ENCODE peak calls at places on chromosome 3, in ten cellular contexts. One of them, this sample, is unnamed.

GRCh38 chr3:64873400-64873799 is 185.6 kb upstream of the ADAMTS9 start:
- DNase-seq in COR-L47: no peak
- DNase-seq in GM10248: no peak
- DNase-seq in heart left ventricle: no peak
- DNase-seq in activated naive CD8-positive, alpha-beta T cell treated with anti-CD3 and anti-CD28 coated beads for 36 hours: no peak
- DNase-seq in small intestine: no peak
- DNase-seq in NCI-H2081: no peak
- DNase-seq in sigmoid colon: no peak
- DNase-seq in HCEC 1CT: no peak
- DNase-seq in CD8-positive, alpha-beta memory T cell: no peak
- DNase-seq in this sample: no peak

GRCh38 chr3:111538687-111539086 is 3.3 kb upstream of the CD96 start:
- DNase-seq in COR-L47: no peak
- DNase-seq in GM10248: no peak
- DNase-seq in heart left ventricle: no peak
- DNase-seq in activated naive CD8-positive, alpha-beta T cell treated with anti-CD3 and anti-CD28 coated beads for 36 hours: no peak
- DNase-seq in small intestine: no peak
- DNase-seq in NCI-H2081: no peak
- DNase-seq in sigmoid colon: no peak
- DNase-seq in HCEC 1CT: peak
- DNase-seq in CD8-positive, alpha-beta memory T cell: peak
- DNase-seq in this sample: no peak

GRCh38 chr3:133956982-133957381 is 61.3 kb upstream of the RAB6B start:
- DNase-seq in COR-L47: no peak
- DNase-seq in GM10248: no peak
- DNase-seq in heart left ventricle: no peak
- DNase-seq in activated naive CD8-positive, alpha-beta T cell treated with anti-CD3 and anti-CD28 coated beads for 36 hours: no peak
- DNase-seq in small intestine: no peak
- DNase-seq in NCI-H2081: no peak
- DNase-seq in sigmoid colon: no peak
- DNase-seq in HCEC 1CT: no peak
- DNase-seq in CD8-positive, alpha-beta memory T cell: no peak
- DNase-seq in this sample: no peak

GRCh38 chr3:48199117-48199516 is 10.9 kb upstream of the CDC25A start:
- DNase-seq in COR-L47: no peak
- DNase-seq in GM10248: no peak
- DNase-seq in heart left ventricle: no peak
- DNase-seq in activated naive CD8-positive, alpha-beta T cell treated with anti-CD3 and anti-CD28 coated beads for 36 hours: no peak
- DNase-seq in small intestine: no peak
- DNase-seq in NCI-H2081: no peak
- DNase-seq in sigmoid colon: no peak
- DNase-seq in HCEC 1CT: no peak
- DNase-seq in CD8-positive, alpha-beta memory T cell: no peak
- DNase-seq in this sample: no peak

GRCh38 chr3:54822206-54822605 is 105.7 kb downstream of the LRTM1 start:
- DNase-seq in COR-L47: peak
- DNase-seq in GM10248: no peak
- DNase-seq in heart left ventricle: no peak
- DNase-seq in activated naive CD8-positive, alpha-beta T cell treated with anti-CD3 and anti-CD28 coated beads for 36 hours: no peak
- DNase-seq in small intestine: peak
- DNase-seq in NCI-H2081: no peak
- DNase-seq in sigmoid colon: no peak
- DNase-seq in HCEC 1CT: no peak
- DNase-seq in CD8-positive, alpha-beta memory T cell: no peak
- DNase-seq in this sample: no peak

GRCh38 chr3:110027446-110027845 is 690.1 kb upstream of the DPPA4 start:
- DNase-seq in COR-L47: no peak
- DNase-seq in GM10248: no peak
- DNase-seq in heart left ventricle: no peak
- DNase-seq in activated naive CD8-positive, alpha-beta T cell treated with anti-CD3 and anti-CD28 coated beads for 36 hours: no peak
- DNase-seq in small intestine: peak
- DNase-seq in NCI-H2081: no peak
- DNase-seq in sigmoid colon: no peak
- DNase-seq in HCEC 1CT: peak
- DNase-seq in CD8-positive, alpha-beta memory T cell: no peak
- DNase-seq in this sample: no peak

GRCh38 chr3:163490119-163490518 is 1588.2 kb downstream of the SI start:
- DNase-seq in COR-L47: peak
- DNase-seq in GM10248: peak
- DNase-seq in heart left ventricle: no peak
- DNase-seq in activated naive CD8-positive, alpha-beta T cell treated with anti-CD3 and anti-CD28 coated beads for 36 hours: peak
- DNase-seq in small intestine: peak
- DNase-seq in NCI-H2081: peak
- DNase-seq in sigmoid colon: no peak
- DNase-seq in HCEC 1CT: no peak
- DNase-seq in CD8-positive, alpha-beta memory T cell: no peak
- DNase-seq in this sample: no peak

GRCh38 chr3:40504636-40505430 is 1.0 kb upstream of the ZNF620 start:
- DNase-seq in COR-L47: no peak
- DNase-seq in GM10248: no peak
- DNase-seq in heart left ventricle: no peak
- DNase-seq in activated naive CD8-positive, alpha-beta T cell treated with anti-CD3 and anti-CD28 coated beads for 36 hours: no peak
- DNase-seq in small intestine: peak
- DNase-seq in NCI-H2081: no peak
- DNase-seq in sigmoid colon: no peak
- DNase-seq in HCEC 1CT: peak
- DNase-seq in CD8-positive, alpha-beta memory T cell: no peak
- DNase-seq in this sample: no peak

GRCh38 chr3:157134620-157135191 is 25.2 kb downstream of the CCNL1 start:
- DNase-seq in COR-L47: no peak
- DNase-seq in GM10248: no peak
- DNase-seq in heart left ventricle: no peak
- DNase-seq in activated naive CD8-positive, alpha-beta T cell treated with anti-CD3 and anti-CD28 coated beads for 36 hours: no peak
- DNase-seq in small intestine: peak
- DNase-seq in NCI-H2081: no peak
- DNase-seq in sigmoid colon: no peak
- DNase-seq in HCEC 1CT: no peak
- DNase-seq in CD8-positive, alpha-beta memory T cell: no peak
- DNase-seq in this sample: no peak